ENCODE peak calls at places on chromosomes 16 and 17, in four cellular contexts. K, E, A and G are unnamed samples.
A peak's percentile ranks its signal among the peaks of the same experiment; 100 is the strongest.

GRCh38 chr16:69939821-69940585 is 11.1 kb upstream of the CLEC18A start:
- DNase-seq in A (no peak), E (no peak), K (no peak), G (no peak)

GRCh38 chr17:81701288-81702071 is 1.7 kb upstream of the MRPL12 start:
- DNase-seq in E (no peak), K (no peak), A (no peak), G (no peak)

GRCh38 chr17:29705352-29705751 is 82.6 kb upstream of the CORO6 start:
- DNase-seq in K (no peak), E (no peak), A (no peak), G (no peak)

GRCh38 chr17:38588775-38589174 is 17.0 kb downstream of the SRCIN1 start:
- DNase-seq in E (no peak), A (no peak), K (no peak), G (no peak)

GRCh38 chr17:72719582-72720493 is 372.6 kb downstream of the SLC39A11 start:
- DNase-seq in K (no peak), A (no peak), E (no peak), G (no peak)

GRCh38 chr17:29146369-29146972 is 33.7 kb downstream of the MYO18A start:
- DNase-seq in K (no peak), E (no peak), A (no peak), G (no peak)

GRCh38 chr17:40854175-40854814 is 12.7 kb downstream of the KRT12 start:
- DNase-seq in K (no peak), E (peak; percentile 55), A (no peak), G (no peak)

GRCh38 chr17:44981221-44981968 is 13.3 kb upstream of the C1QL1 start:
- DNase-seq in K (no peak), A (no peak), E (peak; percentile 67), G (no peak)

GRCh38 chr17:36074365-36074764 is 10.3 kb downstream of the CCL18 start:
- DNase-seq in E (no peak), A (peak; percentile 43), K (no peak), G (no peak)

GRCh38 chr17:71740866-71741265 is 380.0 kb upstream of the SOX9 start:
- DNase-seq in E (no peak), A (no peak), K (no peak), G (no peak)

GRCh38 chr17:44794699-44795413 is 35.2 kb downstream of the GJC1 start:
- DNase-seq in A (no peak), E (no peak), K (no peak), G (no peak)

GRCh38 chr17:71548540-71549190 is 572.2 kb upstream of the SOX9 start:
- DNase-seq in E (no peak), K (no peak), A (no peak), G (no peak)

GRCh38 chr16:78594191-78594590 is 494.7 kb downstream of the WWOX start:
- DNase-seq in K (no peak), E (no peak), A (no peak), G (no peak)

GRCh38 chr17:28256370-28256769 is 62.6 kb upstream of the TMEM97 start:
- DNase-seq in K (no peak), A (no peak), E (no peak), G (no peak)

GRCh38 chr16:86305440-86305839 is 204.9 kb upstream of the FOXF1 start:
- DNase-seq in A (no peak), K (no peak), E (no peak), G (no peak)

GRCh38 chr17:43517615-43518386 is 28.3 kb downstream of the ETV4 start:
- DNase-seq in K (no peak), A (peak; percentile 82), E (no peak), G (no peak)

GRCh38 chr17:73986641-73987177 is 216.8 kb upstream of the RPL38 start:
- DNase-seq in K (no peak), A (no peak), E (no peak), G (no peak)

GRCh38 chr16:59510008-59510424 is 775.9 kb upstream of the GOT2 start:
- DNase-seq in E (no peak), K (no peak), A (no peak), G (no peak)

GRCh38 chr17:58621174-58621573 is 70.7 kb downstream of the TEX14 start:
- DNase-seq in K (no peak), A (peak; percentile 65), E (no peak), G (no peak)

GRCh38 chr17:15891348-15891747 is 53.6 kb upstream of the ADORA2B start:
- DNase-seq in E (no peak), A (no peak), K (no peak), G (no peak)

GRCh38 chr17:9409430-9409829 is 166.2 kb downstream of the STX8 start:
- DNase-seq in K (peak; percentile 52), A (no peak), E (no peak), G (no peak)

GRCh38 chr16:11407047-11407982 is 62.1 kb downstream of the RMI2 start:
- DNase-seq in K (peak; percentile 75), E (peak; percentile 78), A (peak; percentile 45), G (peak; percentile 72)

GRCh38 chr16:20326336-20326735 is 977 bp downstream of the GP2 start:
- DNase-seq in A (no peak), K (no peak), E (no peak), G (no peak)

GRCh38 chr17:72646176-72646575 is 446.3 kb downstream of the SLC39A11 start:
- DNase-seq in A (no peak), E (peak; percentile 27), K (no peak), G (no peak)

GRCh38 chr17:82371333-82372062 is at the start of gene UTS2R:
- DNase-seq in A (no peak), E (no peak), K (peak; percentile 79), G (no peak)

GRCh38 chr16:9082422-9082821 is 9.0 kb upstream of the HAPSTR1 start:
- DNase-seq in K (no peak), E (no peak), A (no peak), G (no peak)

GRCh38 chr16:11721781-11722467 is 20.7 kb downstream of the TXNDC11 start:
- DNase-seq in K (no peak), E (no peak), A (no peak), G (no peak)

GRCh38 chr16:85238233-85238647 is 126.0 kb upstream of the CIBAR2 start:
- DNase-seq in A (no peak), E (no peak), K (peak; percentile 72), G (no peak)

GRCh38 chr16:87582221-87582965 is 19.9 kb upstream of the JPH3 start:
- DNase-seq in K (peak; percentile 48), E (no peak), A (no peak), G (no peak)

GRCh38 chr17:2337811-2338657 is 733 bp downstream of the SGSM2 start:
- DNase-seq in A (no peak), E (peak; percentile 46), K (peak; percentile 94), G (no peak)

GRCh38 chr17:61265397-61265796 is 134.2 kb upstream of the TBX2 start:
- DNase-seq in A (no peak), E (no peak), K (no peak), G (no peak)

GRCh38 chr17:3043737-3044365 is 19.6 kb downstream of the OR1D5 start:
- DNase-seq in A (no peak), E (peak; percentile 15), K (no peak), G (peak; percentile 49)

GRCh38 chr16:75491876-75492275 is 3.4 kb downstream of the CHST6 start:
- DNase-seq in A (no peak), K (peak; percentile 92), E (no peak), G (no peak)

GRCh38 chr17:48125829-48126612 is 18.5 kb downstream of the SNX11 start:
- DNase-seq in K (peak; percentile 39), E (no peak), A (no peak), G (no peak)
- TF ChIP-seq YY1 in K (no peak), E (no peak), A (no peak), G (no peak)

GRCh38 chr17:57585341-57586098 is 159.6 kb downstream of the CCDC182 start:
- DNase-seq in K (peak; percentile 85), E (no peak), A (no peak), G (no peak)
- TF ChIP-seq YY1 in K (no peak), E (no peak), A (no peak), G (no peak)

DNA sequence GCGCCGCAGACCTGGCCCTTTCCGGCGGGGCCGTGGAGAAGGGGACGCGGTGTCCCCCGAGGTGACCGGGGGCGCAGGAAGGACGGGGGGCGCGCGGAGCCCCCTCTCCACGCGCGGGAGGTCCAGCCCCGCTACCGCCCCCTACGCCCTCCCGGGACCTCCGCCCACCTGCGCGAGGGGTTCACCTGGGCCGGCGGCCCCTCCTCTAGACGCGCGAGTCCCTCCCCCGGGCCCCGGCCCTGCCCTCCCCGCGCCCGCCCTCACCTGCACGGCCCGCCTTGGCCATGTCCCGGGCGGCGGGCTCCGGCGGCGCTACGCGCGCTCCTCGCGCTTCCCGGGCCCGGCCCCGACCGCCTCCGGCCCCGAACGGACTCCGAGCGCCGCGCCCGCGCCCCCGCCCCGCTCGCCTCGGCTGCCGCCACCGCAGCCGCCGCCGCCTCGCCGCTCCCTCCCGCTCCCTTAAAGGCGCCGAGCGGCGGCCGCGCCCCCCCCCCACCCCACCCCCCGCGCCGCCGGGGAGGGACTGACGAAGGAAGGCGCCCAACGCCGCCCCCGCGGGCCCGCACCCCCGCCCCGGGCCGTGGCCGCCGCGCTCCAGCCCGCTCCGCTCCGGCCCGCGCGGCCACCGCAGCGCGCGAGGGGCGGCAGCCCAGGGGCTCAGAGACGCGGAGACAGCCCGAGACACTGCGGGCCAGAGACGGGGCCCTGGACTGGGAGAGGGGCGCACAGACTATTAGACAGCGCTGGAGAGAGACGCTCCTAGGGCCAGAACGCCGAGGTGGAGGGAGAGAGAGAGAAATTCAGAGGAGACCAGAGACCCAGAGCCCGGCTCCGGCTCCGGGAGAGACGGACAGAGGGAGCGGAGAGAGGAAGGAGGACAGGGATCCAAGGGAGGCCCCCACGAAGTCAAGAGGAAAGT is at the start of gene PITPNM3:
- DNase-seq in E (no peak), A (no peak), K (peak; percentile 75), G (no peak)
- TF ChIP-seq YY1 in E (no peak), A (no peak), K (no peak), G (no peak)

DNA sequence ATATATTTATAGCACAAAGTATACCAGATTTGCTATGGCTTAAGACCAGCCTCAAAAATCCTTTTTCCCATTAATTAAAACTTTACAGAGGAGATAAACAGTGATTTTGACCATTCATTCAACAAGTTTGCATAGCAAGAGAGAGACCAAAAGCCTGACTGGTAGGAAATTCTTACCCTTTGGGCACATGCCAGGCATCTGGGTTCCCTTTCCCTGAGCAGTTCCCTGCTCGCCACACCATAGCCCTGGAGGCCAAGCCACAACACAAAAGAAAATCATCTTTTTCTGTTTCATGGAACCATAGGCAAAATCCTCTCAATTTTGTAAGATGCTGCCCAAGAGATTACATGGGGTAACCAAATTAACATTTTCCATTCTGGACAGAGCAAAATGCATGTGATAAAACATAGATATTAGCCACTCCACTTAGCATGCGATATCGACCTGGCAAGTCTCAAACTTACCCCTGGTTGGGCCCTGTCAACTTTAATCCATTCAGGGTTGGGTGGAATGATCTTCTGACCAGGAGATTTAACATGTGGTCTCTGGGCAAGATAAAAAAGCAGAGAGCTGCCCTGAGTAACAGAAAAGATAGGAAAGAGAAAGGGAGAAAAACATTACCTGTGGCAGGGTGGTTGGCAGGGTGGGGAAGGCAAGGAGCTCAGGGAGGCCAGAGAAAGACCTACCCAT is 57.6 kb upstream of the B4GALNT2 start:
- DNase-seq in A (no peak), K (no peak), E (no peak), G (no peak)
- TF ChIP-seq YY1 in A (no peak), K (no peak), E (no peak), G (no peak)

GRCh38 chr16:396605-397004 is 394 bp upstream of the NME4 start:
- DNase-seq in A (no peak), K (peak; percentile 83), E (peak; percentile 65), G (no peak)
- TF ChIP-seq YY1 in A (no peak), K (no peak), E (peak; percentile 25), G (no peak)